ENCODE peak calls at places on chromosome 16, in six cellular contexts. G, Q, V, Z, S and D are unnamed samples.

GRCh38 chr16:85418978-85419491 is 194.1 kb upstream of the GSE1 start:
- DNase-seq in G (no peak), Q (no peak), V (no peak), Z (no peak), S (no peak), D (no peak)

GRCh38 chr16:53207810-53208752 is 153.3 kb downstream of the CHD9 start:
- DNase-seq in G (peak), Q (peak), V (peak), Z (peak), S (peak), D (peak)

GRCh38 chr16:22300427-22301071 is 3.3 kb downstream of the POLR3E start:
- DNase-seq in G (no peak), Q (peak), V (no peak), Z (no peak), S (peak), D (no peak)

GRCh38 chr16:60645541-60645940 is 1390.7 kb downstream of the CDH8 start:
- DNase-seq in G (no peak), Q (no peak), V (no peak), Z (no peak), S (no peak), D (no peak)

GRCh38 chr16:56617212-56618085 is 8.1 kb upstream of the MT1E start:
- DNase-seq in G (no peak), Q (no peak), V (no peak), Z (no peak), S (no peak), D (no peak)

GRCh38 chr16:81707411-81708321 is 71.4 kb upstream of the PLCG2 start:
- DNase-seq in G (no peak), Q (no peak), V (no peak), Z (no peak), S (no peak), D (no peak)

GRCh38 chr16:81166417-81167300 is 70.5 kb upstream of the GCSH start:
- DNase-seq in G (no peak), Q (no peak), V (no peak), Z (no peak), S (no peak), D (no peak)

GRCh38 chr16:62035115-62036092 is 834 bp downstream of the CDH8 start:
- DNase-seq in G (no peak), Q (no peak), V (no peak), Z (peak), S (no peak), D (peak)

GRCh38 chr16:17768257-17768656 is 297.5 kb upstream of the XYLT1 start:
- DNase-seq in G (no peak), Q (no peak), V (no peak), Z (no peak), S (no peak), D (no peak)

GRCh38 chr16:85089485-85089884 is 22.8 kb downstream of the CIBAR2 start:
- DNase-seq in G (no peak), Q (no peak), V (no peak), Z (no peak), S (no peak), D (no peak)

GRCh38 chr16:49939495-49939894 is 83.6 kb upstream of the ZNF423 start:
- DNase-seq in G (no peak), Q (no peak), V (no peak), Z (no peak), S (no peak), D (no peak)

GRCh38 chr16:81927561-81928185 is 83.6 kb downstream of the SDR42E1 start:
- DNase-seq in G (no peak), Q (no peak), V (no peak), Z (no peak), S (no peak), D (no peak)

GRCh38 chr16:56357291-56357764 is 68.0 kb downstream of the AMFR start:
- DNase-seq in G (no peak), Q (no peak), V (no peak), Z (no peak), S (no peak), D (no peak)

GRCh38 chr16:19926449-19927390 is 42.1 kb upstream of the GPRC5B start:
- DNase-seq in G (peak), Q (no peak), V (no peak), Z (no peak), S (peak), D (no peak)

GRCh38 chr16:4067262-4068001 is 48.8 kb downstream of the ADCY9 start:
- DNase-seq in G (no peak), Q (no peak), V (no peak), Z (no peak), S (peak), D (no peak)

GRCh38 chr16:50384500-50385122 is 15.8 kb upstream of the BRD7 start:
- DNase-seq in G (no peak), Q (no peak), V (no peak), Z (no peak), S (no peak), D (no peak)

GRCh38 chr16:67883872-67884261 is 818 bp upstream of the NRN1L start:
- DNase-seq in G (peak), Q (peak), V (no peak), Z (no peak), S (peak), D (no peak)

GRCh38 chr16:48384982-48385271 is 286 bp downstream of the SIAH1 start:
- DNase-seq in G (no peak), Q (no peak), V (no peak), Z (no peak), S (no peak), D (no peak)

GRCh38 chr16:70693231-70693671 is 7.4 kb upstream of the MTSS2 start:
- DNase-seq in G (no peak), Q (no peak), V (no peak), Z (no peak), S (no peak), D (no peak)

GRCh38 chr16:74760007-74760767 is 14.4 kb downstream of the FA2H start:
- DNase-seq in G (no peak), Q (no peak), V (no peak), Z (no peak), S (no peak), D (no peak)

GRCh38 chr16:30904114-30904780 is 7.8 kb downstream of the CTF1 start:
- DNase-seq in G (no peak), Q (no peak), V (no peak), Z (no peak), S (no peak), D (no peak)

GRCh38 chr16:81488687-81489411 is 44.2 kb downstream of the CMIP start:
- DNase-seq in G (no peak), Q (no peak), V (no peak), Z (no peak), S (no peak), D (no peak)

GRCh38 chr16:49556252-49557069 is 182.9 kb downstream of the C16orf78 start:
- DNase-seq in G (peak), Q (peak), V (no peak), Z (no peak), S (peak), D (peak)

GRCh38 chr16:6573577-6573976 is 759.1 kb upstream of the RBFOX1 start:
- DNase-seq in G (no peak), Q (no peak), V (no peak), Z (peak), S (peak), D (peak)

GRCh38 chr16:19923396-19923795 is 38.7 kb upstream of the GPRC5B start:
- DNase-seq in G (no peak), Q (no peak), V (no peak), Z (no peak), S (no peak), D (no peak)

GRCh38 chr16:4847774-4848587 is 700 bp downstream of the UBN1 start:
- DNase-seq in G (no peak), Q (peak), V (no peak), Z (no peak), S (peak), D (no peak)

GRCh38 chr16:4212934-4213296 is 29.0 kb downstream of the SRL start:
- DNase-seq in G (peak), Q (no peak), V (no peak), Z (no peak), S (peak), D (no peak)

GRCh38 chr16:27154573-27155521 is 48.5 kb upstream of the KDM8 start:
- DNase-seq in G (peak), Q (peak), V (no peak), Z (peak), S (peak), D (peak)

GRCh38 chr16:58024347-58024672 is 1.2 kb upstream of the MMP15 start:
- DNase-seq in G (no peak), Q (no peak), V (no peak), Z (no peak), S (no peak), D (no peak)

GRCh38 chr16:58022601-58023371 is 2.8 kb upstream of the MMP15 start:
- DNase-seq in G (no peak), Q (no peak), V (no peak), Z (no peak), S (no peak), D (no peak)

GRCh38 chr16:58019866-58020538 is 5.6 kb upstream of the MMP15 start:
- DNase-seq in G (no peak), Q (no peak), V (no peak), Z (no peak), S (no peak), D (no peak)

GRCh38 chr16:58020628-58021521 is 4.7 kb upstream of the MMP15 start:
- DNase-seq in G (no peak), Q (peak), V (no peak), Z (no peak), S (peak), D (no peak)

DNA sequence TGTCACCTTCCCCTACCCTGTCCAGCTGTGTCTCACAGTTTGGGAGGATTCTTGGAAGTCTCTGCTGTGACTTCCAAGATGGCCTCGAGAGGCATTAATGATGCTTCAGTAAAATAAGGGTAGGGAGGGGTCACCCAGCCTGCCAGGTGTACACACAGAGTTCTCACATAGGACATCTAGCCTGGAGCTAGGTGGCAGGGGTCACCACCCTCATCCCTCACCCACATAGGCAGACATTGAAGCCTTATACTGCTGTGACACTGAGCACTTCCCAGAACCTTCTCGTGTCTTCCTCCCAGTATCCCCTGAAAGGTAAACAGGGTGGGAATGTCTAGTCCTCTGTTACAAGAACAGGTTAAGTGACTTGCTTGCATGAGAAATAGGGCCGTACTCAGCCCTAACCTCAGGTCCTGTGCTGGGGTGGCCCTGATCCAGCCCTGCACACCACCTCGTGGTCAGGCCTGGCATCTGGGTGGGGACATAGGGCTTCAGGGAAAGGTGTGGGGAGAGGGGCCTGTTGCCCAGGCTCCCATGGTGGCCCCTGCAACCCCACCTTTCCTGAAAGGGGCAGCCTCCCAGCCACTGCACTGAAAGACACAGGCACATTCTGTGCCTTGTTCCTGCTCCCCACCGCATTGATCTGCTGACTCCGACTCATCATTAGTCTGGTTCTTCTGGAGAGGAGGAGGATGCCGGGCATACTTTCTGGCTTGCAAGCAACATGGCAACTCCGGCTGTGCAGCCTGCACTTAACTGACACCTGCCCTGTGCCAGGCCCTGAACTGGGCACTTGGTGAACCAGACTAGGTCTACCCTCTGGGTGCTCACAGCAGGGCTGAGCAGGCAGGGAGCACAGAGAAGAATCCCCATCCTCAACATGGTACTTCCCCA is 3.6 kb upstream of the MMP15 start:
- DNase-seq in G (no peak), Q (no peak), V (no peak), Z (no peak), S (no peak), D (no peak)
- TF ChIP-seq YY1 in G (no peak), Q (no peak), V (no peak), Z (no peak), S (no peak), D (no peak)

GRCh38 chr16:88315543-88316105 is 67.1 kb upstream of the ZNF469 start:
- DNase-seq in G (peak), Q (peak), V (no peak), Z (no peak), S (peak), D (peak)

GRCh38 chr16:88309905-88310259 is 72.9 kb upstream of the ZNF469 start:
- DNase-seq in G (no peak), Q (no peak), V (no peak), Z (no peak), S (no peak), D (no peak)

GRCh38 chr16:88310796-88311605 is 71.8 kb upstream of the ZNF469 start:
- DNase-seq in G (no peak), Q (no peak), V (no peak), Z (no peak), S (no peak), D (no peak)

GRCh38 chr16:88314991-88315542 is 67.7 kb upstream of the ZNF469 start:
- DNase-seq in G (no peak), Q (no peak), V (no peak), Z (no peak), S (peak), D (no peak)

DNA sequence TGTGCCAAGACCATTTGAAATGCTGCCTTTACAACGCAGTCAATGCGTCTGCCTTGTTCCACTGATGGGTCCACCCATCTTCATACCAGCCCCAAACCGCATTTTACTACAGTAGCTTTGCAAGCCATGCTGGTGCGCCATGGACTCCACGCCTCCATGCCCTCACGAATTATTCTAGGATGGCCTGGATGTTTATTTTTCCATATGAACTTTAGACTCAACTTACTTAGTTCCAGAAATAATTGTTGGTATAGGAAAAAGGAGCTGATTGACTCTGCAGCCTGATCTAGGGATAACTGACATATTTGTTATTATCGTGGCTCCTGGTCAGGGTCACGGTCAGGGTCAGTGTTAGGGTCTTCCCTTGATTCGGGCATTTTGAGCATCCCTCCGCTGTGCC is 70.0 kb upstream of the ZNF469 start:
- DNase-seq in G (no peak), Q (no peak), V (no peak), Z (no peak), S (peak), D (no peak)
- TF ChIP-seq ZNF274 in G (no peak), Q (no peak), V (no peak), Z (no peak), S (no peak), D (no peak)

GRCh38 chr16:64589836-64590235 is 532.0 kb downstream of the CDH11 start:
- DNase-seq in G (no peak), Q (no peak), V (no peak), Z (no peak), S (no peak), D (no peak)
- H3K9ac ChIP-seq in G (no peak), Q (no peak), V (no peak), Z (no peak), S (no peak), D (no peak)

GRCh38 chr16:78816499-78817441 is 717.3 kb downstream of the WWOX start:
- DNase-seq in G (no peak), Q (no peak), V (no peak), Z (no peak), S (no peak), D (no peak)

GRCh38 chr16:78815713-78816112 is 716.3 kb downstream of the WWOX start:
- DNase-seq in G (no peak), Q (no peak), V (no peak), Z (no peak), S (no peak), D (no peak)

GRCh38 chr16:78811247-78811646 is 711.8 kb downstream of the WWOX start:
- DNase-seq in G (no peak), Q (no peak), V (no peak), Z (no peak), S (no peak), D (no peak)

GRCh38 chr16:78812582-78812981 is 713.1 kb downstream of the WWOX start:
- DNase-seq in G (no peak), Q (no peak), V (no peak), Z (no peak), S (no peak), D (no peak)

GRCh38 chr16:78813917-78814316 is 714.5 kb downstream of the WWOX start:
- DNase-seq in G (no peak), Q (no peak), V (no peak), Z (no peak), S (no peak), D (no peak)
- TF ChIP-seq YY1 in G (no peak), Q (no peak), V (no peak), Z (no peak), S (no peak), D (no peak)

GRCh38 chr16:12186774-12187335 is 210.3 kb downstream of the SNX29 start:
- DNase-seq in G (no peak), Q (no peak), V (no peak), Z (no peak), S (no peak), D (no peak)

GRCh38 chr16:12188674-12189249 is 212.2 kb downstream of the SNX29 start:
- DNase-seq in G (no peak), Q (no peak), V (no peak), Z (no peak), S (no peak), D (no peak)

GRCh38 chr16:12187939-12188673 is 211.6 kb downstream of the SNX29 start:
- DNase-seq in G (no peak), Q (no peak), V (no peak), Z (no peak), S (peak), D (no peak)

GRCh38 chr16:12184419-12184831 is 207.9 kb downstream of the SNX29 start:
- DNase-seq in G (no peak), Q (no peak), V (no peak), Z (no peak), S (no peak), D (no peak)

GRCh38 chr16:12185563-12185962 is 209.0 kb downstream of the SNX29 start:
- DNase-seq in G (no peak), Q (no peak), V (no peak), Z (no peak), S (no peak), D (no peak)
- TF ChIP-seq ZNF274 in G (no peak), Q (no peak), V (no peak), Z (no peak), S (no peak), D (no peak)

DNA sequence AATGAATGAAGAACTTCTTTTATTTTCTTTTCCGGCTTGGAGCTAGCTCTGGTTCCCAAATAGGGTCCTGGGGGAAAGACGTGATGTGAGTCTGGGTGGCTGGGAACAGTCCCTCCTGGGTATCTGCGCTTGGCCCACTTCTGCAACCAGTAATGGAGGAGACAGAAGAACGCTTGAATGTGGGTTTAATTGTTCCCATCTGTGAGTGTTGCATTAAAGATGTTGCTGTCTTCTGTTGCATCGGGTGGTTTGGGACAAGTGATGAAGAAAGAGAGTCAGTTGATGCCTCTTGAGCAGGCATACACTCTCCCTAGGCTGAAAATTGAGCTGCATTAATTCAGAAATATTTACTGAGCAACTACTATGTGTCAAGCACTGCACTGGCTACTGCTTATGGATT is 511.1 kb downstream of the CDH13 start:
- DNase-seq in G (no peak), Q (no peak), V (no peak), Z (no peak), S (no peak), D (no peak)
- H3K9ac ChIP-seq in G (no peak), Q (no peak), V (no peak), Z (no peak), S (no peak), D (no peak)

DNA sequence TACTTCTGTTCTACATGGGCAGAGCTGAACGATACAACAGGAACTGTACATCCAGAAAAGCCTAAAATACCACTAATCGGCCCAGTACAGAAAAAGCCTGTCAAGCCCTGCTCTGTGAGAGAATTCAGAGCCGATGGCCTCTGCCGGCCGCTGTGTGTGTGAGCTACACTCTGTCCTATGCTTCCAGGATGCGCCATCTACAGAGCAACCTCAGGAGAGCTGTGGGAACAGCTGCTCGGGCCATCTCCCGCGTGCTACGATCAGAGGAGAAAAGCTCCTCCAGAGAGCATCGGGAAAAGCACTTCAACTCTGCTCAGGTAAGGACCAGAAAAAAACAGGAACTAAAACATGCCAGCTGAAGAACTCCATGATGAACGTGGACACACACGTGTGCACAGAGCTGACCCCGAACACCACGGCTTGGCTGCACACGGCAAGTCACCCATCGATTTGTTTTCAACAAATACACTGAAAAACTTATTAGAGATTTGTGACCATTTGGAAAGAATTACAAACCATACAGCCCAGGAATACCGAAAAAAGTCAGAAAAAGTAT is 115.9 kb downstream of the ANKRD11 start:
- DNase-seq in G (no peak), Q (no peak), V (no peak), Z (no peak), S (no peak), D (no peak)
- TF ChIP-seq YY1 in G (no peak), Q (no peak), V (no peak), Z (no peak), S (no peak), D (no peak)

GRCh38 chr16:8713635-8714097 is 39.2 kb downstream of the ABAT start:
- DNase-seq in G (no peak), Q (no peak), V (no peak), Z (no peak), S (no peak), D (no peak)
- TF ChIP-seq ZNF274 in G (no peak), Q (no peak), V (no peak), Z (no peak), S (no peak), D (no peak)

GRCh38 chr16:1775006-1775845 is 2.3 kb upstream of the MRPS34 start:
- DNase-seq in G (no peak), Q (no peak), V (no peak), Z (no peak), S (no peak), D (no peak)

GRCh38 chr16:1775846-1776671 is 3.1 kb upstream of the MRPS34 start:
- DNase-seq in G (no peak), Q (no peak), V (no peak), Z (no peak), S (no peak), D (no peak)

GRCh38 chr16:1773703-1774455 is 945 bp upstream of the MRPS34 start:
- DNase-seq in G (no peak), Q (no peak), V (no peak), Z (no peak), S (no peak), D (no peak)

GRCh38 chr16:1772908-1773702 is at the start of gene MRPS34:
- DNase-seq in G (peak), Q (peak), V (peak), Z (peak), S (peak), D (peak)

GRCh38 chr16:1774456-1774795 is 1.5 kb upstream of the MRPS34 start:
- DNase-seq in G (no peak), Q (no peak), V (no peak), Z (no peak), S (no peak), D (no peak)
- H3K9ac ChIP-seq in G (peak), Q (peak), V (peak), Z (no peak), S (peak), D (peak)